ENCODE peak calls at places on chromosome 3, in nine cellular contexts. One of them, this sample, is unnamed.

GRCh38 chr3:192130534-192131132 is 596.7 kb downstream of the FGF12 start:
- DNase-seq in AG04450: no peak
- DNase-seq in GM23248: peak; percentile 39
- DNase-seq in thoracic aorta: no peak
- DNase-seq in uterus: peak; percentile 16
- DNase-seq in PC-3: peak; percentile 66
- DNase-seq in breast epithelium: peak; percentile 54
- DNase-seq in IMR-90: peak; percentile 2
- DNase-seq in right atrium auricular region: peak; percentile 62
- DNase-seq in this sample: peak; percentile 33

GRCh38 chr3:128073185-128073725 is 21.0 kb downstream of the SEC61A1 start:
- DNase-seq in AG04450: no peak
- DNase-seq in GM23248: no peak
- DNase-seq in thoracic aorta: no peak
- DNase-seq in uterus: no peak
- DNase-seq in PC-3: no peak
- DNase-seq in breast epithelium: no peak
- DNase-seq in IMR-90: no peak
- DNase-seq in right atrium auricular region: peak; percentile 42
- DNase-seq in this sample: no peak

GRCh38 chr3:114155370-114155821 is 23.5 kb downstream of the DRD3 start:
- DNase-seq in AG04450: no peak
- DNase-seq in GM23248: peak; percentile 47
- DNase-seq in thoracic aorta: no peak
- DNase-seq in uterus: no peak
- DNase-seq in PC-3: peak; percentile 54
- DNase-seq in breast epithelium: no peak
- DNase-seq in IMR-90: peak; percentile 30
- DNase-seq in right atrium auricular region: no peak
- DNase-seq in this sample: no peak

GRCh38 chr3:7144696-7145308 is 283.9 kb downstream of the GRM7 start:
- DNase-seq in AG04450: no peak
- DNase-seq in GM23248: peak; percentile 2
- DNase-seq in thoracic aorta: no peak
- DNase-seq in uterus: no peak
- DNase-seq in PC-3: peak; percentile 23
- DNase-seq in breast epithelium: no peak
- DNase-seq in IMR-90: no peak
- DNase-seq in right atrium auricular region: no peak
- DNase-seq in this sample: no peak

GRCh38 chr3:48187579-48188265 is 495 bp downstream of the CDC25A start:
- DNase-seq in AG04450: no peak
- DNase-seq in GM23248: no peak
- DNase-seq in thoracic aorta: no peak
- DNase-seq in uterus: peak; percentile 23
- DNase-seq in PC-3: peak; percentile 33
- DNase-seq in breast epithelium: no peak
- DNase-seq in IMR-90: no peak
- DNase-seq in right atrium auricular region: no peak
- DNase-seq in this sample: no peak

GRCh38 chr3:141289228-141289772 is 57.7 kb downstream of the PXYLP1 start:
- DNase-seq in AG04450: no peak
- DNase-seq in GM23248: peak; percentile 17
- DNase-seq in thoracic aorta: no peak
- DNase-seq in uterus: no peak
- DNase-seq in PC-3: no peak
- DNase-seq in breast epithelium: no peak
- DNase-seq in IMR-90: no peak
- DNase-seq in right atrium auricular region: peak; percentile 5
- DNase-seq in this sample: no peak

GRCh38 chr3:118987466-118987865 is 47.2 kb downstream of the IGSF11 start:
- DNase-seq in AG04450: no peak
- DNase-seq in GM23248: peak; percentile 47
- DNase-seq in thoracic aorta: no peak
- DNase-seq in uterus: no peak
- DNase-seq in PC-3: no peak
- DNase-seq in breast epithelium: no peak
- DNase-seq in IMR-90: peak; percentile 3
- DNase-seq in right atrium auricular region: peak; percentile 69
- DNase-seq in this sample: peak; percentile 38

GRCh38 chr3:196339493-196340254 is 1.5 kb upstream of the TM4SF19 start:
- DNase-seq in AG04450: no peak
- DNase-seq in GM23248: peak; percentile 60
- DNase-seq in thoracic aorta: no peak
- DNase-seq in uterus: no peak
- DNase-seq in PC-3: peak; percentile 82
- DNase-seq in breast epithelium: no peak
- DNase-seq in IMR-90: peak; percentile 62
- DNase-seq in right atrium auricular region: no peak
- DNase-seq in this sample: no peak

GRCh38 chr3:132822266-132822665 is 100.1 kb upstream of the NPHP3 start:
- DNase-seq in AG04450: no peak
- DNase-seq in GM23248: no peak
- DNase-seq in thoracic aorta: no peak
- DNase-seq in uterus: no peak
- DNase-seq in PC-3: no peak
- DNase-seq in breast epithelium: no peak
- DNase-seq in IMR-90: no peak
- DNase-seq in right atrium auricular region: no peak
- DNase-seq in this sample: no peak

GRCh38 chr3:52468336-52468735 is 12.9 kb downstream of the NISCH start:
- DNase-seq in AG04450: no peak
- DNase-seq in GM23248: peak; percentile 72
- DNase-seq in thoracic aorta: no peak
- DNase-seq in uterus: no peak
- DNase-seq in PC-3: no peak
- DNase-seq in breast epithelium: no peak
- DNase-seq in IMR-90: no peak
- DNase-seq in right atrium auricular region: no peak
- DNase-seq in this sample: no peak

GRCh38 chr3:32972482-32973146 is 21.2 kb downstream of the CCR4 start:
- DNase-seq in AG04450: no peak
- DNase-seq in GM23248: no peak
- DNase-seq in thoracic aorta: no peak
- DNase-seq in uterus: no peak
- DNase-seq in PC-3: no peak
- DNase-seq in breast epithelium: no peak
- DNase-seq in IMR-90: no peak
- DNase-seq in right atrium auricular region: no peak
- DNase-seq in this sample: no peak

GRCh38 chr3:86800116-86800515 is 190.8 kb downstream of the VGLL3 start:
- DNase-seq in AG04450: no peak
- DNase-seq in GM23248: peak; percentile 61
- DNase-seq in thoracic aorta: no peak
- DNase-seq in uterus: no peak
- DNase-seq in PC-3: no peak
- DNase-seq in breast epithelium: no peak
- DNase-seq in IMR-90: no peak
- DNase-seq in right atrium auricular region: no peak
- DNase-seq in this sample: no peak

GRCh38 chr3:120416868-120417267 is 33.9 kb downstream of the FSTL1 start:
- DNase-seq in AG04450: no peak
- DNase-seq in GM23248: no peak
- DNase-seq in thoracic aorta: no peak
- DNase-seq in uterus: no peak
- DNase-seq in PC-3: no peak
- DNase-seq in breast epithelium: no peak
- DNase-seq in IMR-90: no peak
- DNase-seq in right atrium auricular region: no peak
- DNase-seq in this sample: no peak

GRCh38 chr3:66280304-66280703 is 59.5 kb downstream of the SLC25A26 start:
- DNase-seq in AG04450: no peak
- DNase-seq in GM23248: no peak
- DNase-seq in thoracic aorta: no peak
- DNase-seq in uterus: no peak
- DNase-seq in PC-3: peak; percentile 12
- DNase-seq in breast epithelium: no peak
- DNase-seq in IMR-90: peak; percentile 31
- DNase-seq in right atrium auricular region: no peak
- DNase-seq in this sample: no peak

GRCh38 chr3:194069421-194070219 is 66.3 kb upstream of the HES1 start:
- DNase-seq in AG04450: no peak
- DNase-seq in GM23248: peak; percentile 45
- DNase-seq in thoracic aorta: no peak
- DNase-seq in uterus: no peak
- DNase-seq in PC-3: peak; percentile 30
- DNase-seq in breast epithelium: no peak
- DNase-seq in IMR-90: peak; percentile 24
- DNase-seq in right atrium auricular region: no peak
- DNase-seq in this sample: no peak

GRCh38 chr3:152879790-152880174 is 44.9 kb downstream of the P2RY1 start:
- DNase-seq in AG04450: no peak
- DNase-seq in GM23248: no peak
- DNase-seq in thoracic aorta: no peak
- DNase-seq in uterus: no peak
- DNase-seq in PC-3: no peak
- DNase-seq in breast epithelium: no peak
- DNase-seq in IMR-90: no peak
- DNase-seq in right atrium auricular region: no peak
- DNase-seq in this sample: no peak

GRCh38 chr3:194824676-194825075 is 139.0 kb downstream of the FAM43A start:
- DNase-seq in AG04450: no peak
- DNase-seq in GM23248: peak; percentile 25
- DNase-seq in thoracic aorta: no peak
- DNase-seq in uterus: no peak
- DNase-seq in PC-3: peak; percentile 70
- DNase-seq in breast epithelium: no peak
- DNase-seq in IMR-90: peak; percentile 29
- DNase-seq in right atrium auricular region: peak; percentile 60
- DNase-seq in this sample: no peak

GRCh38 chr3:177946965-177947364 is 589.3 kb upstream of the KCNMB2 start:
- DNase-seq in AG04450: no peak
- DNase-seq in GM23248: peak; percentile 55
- DNase-seq in thoracic aorta: no peak
- DNase-seq in uterus: no peak
- DNase-seq in PC-3: no peak
- DNase-seq in breast epithelium: no peak
- DNase-seq in IMR-90: peak; percentile 12
- DNase-seq in right atrium auricular region: no peak
- DNase-seq in this sample: no peak
- H3K9me3 ChIP-seq in AG04450: no peaks in the 10 kb centered on the region
- H3K9me3 ChIP-seq in GM23248: no peaks in the 10 kb centered on the region
- H3K9me3 ChIP-seq in thoracic aorta: no peaks in the 10 kb centered on the region
- H3K9me3 ChIP-seq in uterus: no peaks in the 10 kb centered on the region
- H3K9me3 ChIP-seq in PC-3: no peaks in the 10 kb centered on the region
- H3K9me3 ChIP-seq in breast epithelium: no peaks in the 10 kb centered on the region
- H3K9me3 ChIP-seq in IMR-90: no peaks in the 10 kb centered on the region
- H3K9me3 ChIP-seq in right atrium auricular region: no peaks in the 10 kb centered on the region
- H3K9me3 ChIP-seq in this sample: no peaks in the 10 kb centered on the region

DNA sequence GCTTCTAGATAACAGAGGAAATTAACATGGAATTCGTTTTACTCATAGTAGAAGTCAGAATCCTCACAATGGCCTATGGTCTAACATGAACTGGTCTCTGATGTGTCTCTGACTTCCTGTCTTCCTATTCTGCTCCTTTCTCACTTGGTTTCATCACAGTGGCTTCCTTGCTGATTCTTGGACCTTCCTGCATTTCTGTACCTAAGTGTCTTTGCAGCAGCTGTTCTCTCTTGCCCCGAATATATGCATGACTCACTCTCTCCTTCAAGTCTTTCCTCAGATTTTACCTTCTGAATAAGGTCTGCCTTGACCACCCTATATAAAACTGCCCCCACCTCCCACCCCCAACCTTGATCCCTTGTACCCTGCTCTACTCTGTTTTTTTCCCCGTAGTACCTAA is 14.1 kb downstream of the ARL13B start:
- DNase-seq in AG04450: no peak
- DNase-seq in GM23248: no peak
- DNase-seq in thoracic aorta: no peak
- DNase-seq in uterus: no peak
- DNase-seq in PC-3: no peak
- DNase-seq in breast epithelium: no peak
- DNase-seq in IMR-90: peak; percentile 15
- DNase-seq in right atrium auricular region: no peak
- DNase-seq in this sample: no peak
- H3K4me3 ChIP-seq in AG04450: no peak overlapping the region
- H3K4me3 ChIP-seq in GM23248: no peak overlapping the region
- H3K4me3 ChIP-seq in thoracic aorta: no peak overlapping the region
- H3K4me3 ChIP-seq in uterus: no peak overlapping the region
- H3K4me3 ChIP-seq in PC-3: no peak overlapping the region
- H3K4me3 ChIP-seq in breast epithelium: no peak overlapping the region
- H3K4me3 ChIP-seq in IMR-90: no peak overlapping the region
- H3K4me3 ChIP-seq in right atrium auricular region: no peak overlapping the region
- H3K4me3 ChIP-seq in this sample: no peak overlapping the region

GRCh38 chr3:44643024-44643423 is 5.5 kb upstream of the ZNF35 start:
- DNase-seq in AG04450: no peak
- DNase-seq in GM23248: no peak
- DNase-seq in thoracic aorta: no peak
- DNase-seq in uterus: no peak
- DNase-seq in PC-3: no peak
- DNase-seq in breast epithelium: no peak
- DNase-seq in IMR-90: no peak
- DNase-seq in right atrium auricular region: no peak
- DNase-seq in this sample: no peak

GRCh38 chr3:44647771-44648170 is 761 bp upstream of the ZNF35 start:
- DNase-seq in AG04450: no peak
- DNase-seq in GM23248: no peak
- DNase-seq in thoracic aorta: no peak
- DNase-seq in uterus: no peak
- DNase-seq in PC-3: no peak
- DNase-seq in breast epithelium: no peak
- DNase-seq in IMR-90: no peak
- DNase-seq in right atrium auricular region: no peak
- DNase-seq in this sample: no peak

GRCh38 chr3:44642337-44642736 is 6.2 kb upstream of the ZNF35 start:
- DNase-seq in AG04450: no peak
- DNase-seq in GM23248: no peak
- DNase-seq in thoracic aorta: no peak
- DNase-seq in uterus: no peak
- DNase-seq in PC-3: no peak
- DNase-seq in breast epithelium: no peak
- DNase-seq in IMR-90: no peak
- DNase-seq in right atrium auricular region: no peak
- DNase-seq in this sample: no peak
- H3K9me3 ChIP-seq in AG04450: peaks cover 14% of the 10 kb centered on the region
- H3K9me3 ChIP-seq in GM23248: no peaks in the 10 kb centered on the region
- H3K9me3 ChIP-seq in thoracic aorta: peaks cover 64% of the 10 kb centered on the region
- H3K9me3 ChIP-seq in uterus: peaks cover 32% of the 10 kb centered on the region
- H3K9me3 ChIP-seq in PC-3: peaks cover 41% of the 10 kb centered on the region
- H3K9me3 ChIP-seq in breast epithelium: peaks cover 57% of the 10 kb centered on the region
- H3K9me3 ChIP-seq in IMR-90: peaks cover 38% of the 10 kb centered on the region
- H3K9me3 ChIP-seq in right atrium auricular region: peaks cover 34% of the 10 kb centered on the region
- H3K9me3 ChIP-seq in this sample: peaks cover 11% of the 10 kb centered on the region

DNA sequence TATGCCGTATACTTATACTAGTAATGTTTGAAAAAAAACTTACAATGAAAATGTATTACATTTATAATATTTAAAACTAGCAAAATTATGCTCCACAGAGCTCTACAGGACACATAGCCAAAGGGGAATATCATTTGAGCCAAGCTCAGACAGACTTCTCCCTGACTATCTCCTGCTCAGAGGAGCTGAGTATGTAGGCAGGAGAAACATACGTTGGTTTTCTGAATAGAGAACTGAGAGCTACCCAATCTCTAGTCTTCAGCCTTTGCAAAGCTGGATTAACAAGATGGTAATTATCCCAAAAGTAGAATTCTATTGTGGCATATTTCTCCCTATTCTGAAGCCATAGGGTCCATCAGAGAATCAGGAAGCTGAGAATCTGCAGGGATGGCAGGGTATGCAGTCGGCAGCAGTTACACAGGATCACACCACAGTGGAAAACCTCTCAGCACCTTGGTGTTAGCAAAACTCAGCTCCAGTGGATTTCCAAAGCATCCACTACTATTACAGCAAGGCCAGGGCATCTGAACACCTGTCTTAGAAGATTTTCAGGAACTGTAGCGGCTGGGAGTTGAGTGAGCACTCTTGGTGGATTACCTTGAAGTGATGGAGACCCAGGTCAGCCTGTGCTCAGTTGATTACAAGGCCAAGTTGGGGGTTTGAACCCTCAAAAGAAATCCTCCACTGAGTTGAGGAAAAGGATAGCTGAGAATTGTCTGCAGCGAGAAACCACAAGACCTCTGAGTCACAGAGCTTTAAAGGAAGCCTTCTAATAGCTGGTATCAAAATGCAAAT is 30.1 kb downstream of the GPR15 start:
- DNase-seq in AG04450: no peak
- DNase-seq in GM23248: peak; percentile 58
- DNase-seq in thoracic aorta: no peak
- DNase-seq in uterus: no peak
- DNase-seq in PC-3: peak; percentile 50
- DNase-seq in breast epithelium: no peak
- DNase-seq in IMR-90: peak; percentile 12
- DNase-seq in right atrium auricular region: no peak
- DNase-seq in this sample: no peak
- H3K4me3 ChIP-seq in AG04450: no peak overlapping the region
- H3K4me3 ChIP-seq in GM23248: no peak overlapping the region
- H3K4me3 ChIP-seq in thoracic aorta: no peak overlapping the region
- H3K4me3 ChIP-seq in uterus: no peak overlapping the region
- H3K4me3 ChIP-seq in PC-3: no peak overlapping the region
- H3K4me3 ChIP-seq in breast epithelium: no peak overlapping the region
- H3K4me3 ChIP-seq in IMR-90: no peak overlapping the region
- H3K4me3 ChIP-seq in right atrium auricular region: no peak overlapping the region
- H3K4me3 ChIP-seq in this sample: no peak overlapping the region